ENCODE peak calls at places on chromosomes 5 and 9, in seven cellular contexts. N is A549; I is left lobe of liver; Z is PC-3; Q is stimulated activated naive B cell treated with anti-CD40 and anti-IgM and Interleukin-4, amounts not matched to agents 10 μg/mL and 1 μg/mL and 100 μg/mL, for 72 hours; T is Right ventricle myocardium inferior; V is Right ventricle myocardium superior. J is an unnamed sample.
A peak's percentile ranks its signal among the peaks of the same experiment; 100 is the strongest.

GRCh38 chr5:142296914-142297417 is 27.9 kb downstream of the SPRY4 start:
- ATAC-seq in N (no peak), I (peak; percentile 56), Z (no peak), Q (no peak), T (peak; percentile 58), V (peak; percentile 74), J (peak; percentile 22)

GRCh38 chr5:142304013-142304701 is 20.7 kb downstream of the SPRY4 start:
- ATAC-seq in N (no peak), I (no peak), Z (no peak), Q (no peak), T (peak; percentile 75), V (peak; percentile 80), J (no peak)

GRCh38 chr9:14585730-14586473 is 107.3 kb downstream of the ZDHHC21 start:
- ATAC-seq in N (no peak), I (no peak), Z (no peak), Q (peak; percentile 98), T (no peak), V (no peak), J (peak; percentile 33)

GRCh38 chr5:172878585-172879433 is 44.8 kb downstream of the ERGIC1 start:
- ATAC-seq in N (no peak), I (no peak), Z (no peak), Q (no peak), T (no peak), V (peak; percentile 27), J (no peak)

GRCh38 chr5:134576386-134577021 is 51.0 kb downstream of the JADE2 start:
- ATAC-seq in N (peak; percentile 31), I (no peak), Z (peak; percentile 21), Q (no peak), T (no peak), V (no peak), J (no peak)

GRCh38 chr5:149823350-149823749 is 93.2 kb downstream of the PPARGC1B start:
- ATAC-seq in N (no peak), I (no peak), Z (no peak), Q (no peak), T (no peak), V (no peak), J (no peak)

GRCh38 chr5:155529366-155529765 is 515.8 kb downstream of the KIF4B start:
- ATAC-seq in N (no peak), I (no peak), Z (no peak), Q (no peak), T (no peak), V (no peak), J (peak; percentile 98)

GRCh38 chr5:171323806-171324632 is 15.0 kb downstream of the TLX3 start:
- ATAC-seq in N (no peak), I (no peak), Z (peak; percentile 15), Q (peak; percentile 42), T (no peak), V (no peak), J (no peak)

GRCh38 chr5:137728048-137728447 is 7.8 kb downstream of the KLHL3 start:
- ATAC-seq in N (no peak), I (no peak), Z (no peak), Q (no peak), T (no peak), V (no peak), J (no peak)

GRCh38 chr9:93909242-93909616 is 45.9 kb downstream of the BARX1 start:
- ATAC-seq in N (peak; percentile 19), I (no peak), Z (no peak), Q (no peak), T (no peak), V (no peak), J (no peak)

GRCh38 chr5:142925795-142926194 is 155.6 kb downstream of the ARHGAP26 start:
- ATAC-seq in N (peak; percentile 43), I (no peak), Z (peak; percentile 89), Q (no peak), T (peak; percentile 49), V (peak; percentile 33), J (peak; percentile 58)

GRCh38 chr9:70110194-70111041 is 66.8 kb downstream of the MAMDC2 start:
- ATAC-seq in N (no peak), I (no peak), Z (no peak), Q (peak; percentile 69), T (peak; percentile 40), V (peak; percentile 66), J (no peak)

GRCh38 chr5:67065237-67065636 is 131.4 kb downstream of the CD180 start:
- ATAC-seq in N (no peak), I (no peak), Z (no peak), Q (no peak), T (no peak), V (no peak), J (no peak)

GRCh38 chr9:104833701-104834100 is 69.8 kb downstream of the NIPSNAP3B start:
- ATAC-seq in N (no peak), I (peak; percentile 44), Z (no peak), Q (no peak), T (peak; percentile 36), V (peak; percentile 10), J (no peak)